ENCODE peak calls at places on chromosomes 2 and 18, in four cellular contexts. M is cardiac muscle cell, F is left ventricle myocardium inferior, P is pancreas. O is an unnamed sample.

GRCh38 chr2:16339198-16339597 is 326.4 kb downstream of the CYRIA start:
- DNase-seq in M (no peak), F (no peak), P (no peak), O (no peak)

GRCh38 chr2:216949685-216950397 is 90.0 kb upstream of the TNP1 start:
- DNase-seq in P (no peak), F (no peak), M (no peak), O (peak; percentile 18)

GRCh38 chr2:169877406-169877805 is 50.2 kb downstream of the UBR3 start:
- DNase-seq in P (no peak), M (peak; percentile 25), F (no peak), O (peak; percentile 8)

GRCh38 chr18:48159816-48160215 is 229.4 kb upstream of the SMAD2 start:
- DNase-seq in M (no peak), F (no peak), P (no peak), O (no peak)

GRCh38 chr2:55364189-55365055 is 55.2 kb downstream of the CCDC88A start:
- DNase-seq in M (no peak), P (no peak), F (no peak), O (no peak)

GRCh38 chr2:100580474-100581264 is 17.9 kb downstream of the PDCL3 start:
- DNase-seq in M (no peak), F (no peak), P (no peak), O (peak; percentile 62)

GRCh38 chr2:26785431-26786206 is at the start of gene CENPA:
- DNase-seq in P (peak; percentile 96), F (peak; percentile 97), M (peak; percentile 99), O (peak; percentile 99)

GRCh38 chr18:12038661-12039417 is 54.8 kb upstream of the ANKRD62 start:
- DNase-seq in F (peak; percentile 86), M (peak; percentile 88), P (peak; percentile 86), O (peak; percentile 79)

GRCh38 chr2:101710036-101710689 is 12.7 kb downstream of the MAP4K4 start:
- DNase-seq in M (no peak), F (no peak), P (no peak), O (no peak)

GRCh38 chr2:179129574-179130238 is 79.8 kb upstream of the CCDC141 start:
- DNase-seq in M (peak; percentile 19), F (no peak), P (no peak), O (peak; percentile 32)

GRCh38 chr2:170377469-170378207 is 199.7 kb downstream of the MYO3B start:
- DNase-seq in M (no peak), P (no peak), F (no peak), O (no peak)

GRCh38 chr2:25397777-25398176 is 56.1 kb upstream of the DNMT3A start:
- DNase-seq in F (no peak), M (no peak), P (no peak), O (no peak)

GRCh38 chr2:221388891-221389290 is 183.2 kb downstream of the EPHA4 start:
- DNase-seq in M (no peak), P (no peak), F (no peak), O (no peak)

GRCh38 chr2:175981546-175981945 is 20.5 kb downstream of the LNPK start:
- DNase-seq in M (no peak), F (no peak), P (no peak), O (no peak)

GRCh38 chr18:10312316-10313015 is 142.0 kb upstream of the APCDD1 start:
- DNase-seq in P (no peak), F (no peak), M (no peak), O (no peak)

GRCh38 chr2:105143467-105144127 is 97.9 kb upstream of the GPR45 start:
- DNase-seq in F (no peak), P (no peak), M (peak; percentile 50), O (peak; percentile 7)

GRCh38 chr18:79952996-79953559 is 1.6 kb upstream of the SLC66A2 start:
- DNase-seq in F (no peak), M (peak; percentile 47), P (no peak), O (no peak)

GRCh38 chr18:8177330-8178016 is 431.8 kb upstream of the RAB12 start:
- DNase-seq in M (peak; percentile 85), P (no peak), F (no peak), O (no peak)

GRCh38 chr18:57050314-57050949 is 96.5 kb upstream of the BOD1L2 start:
- DNase-seq in M (no peak), P (no peak), F (no peak), O (no peak)

GRCh38 chr2:131016826-131017596 is 76.2 kb downstream of the FAM168B start:
- DNase-seq in F (no peak), P (no peak), M (no peak), O (no peak)

GRCh38 chr2:134774786-134775641 is 56.2 kb upstream of the TMEM163 start:
- DNase-seq in F (no peak), P (no peak), M (no peak), O (no peak)

GRCh38 chr2:102186676-102187190 is at the start of gene IL1RL2:
- DNase-seq in P (no peak), M (no peak), F (no peak), O (no peak)

DNA sequence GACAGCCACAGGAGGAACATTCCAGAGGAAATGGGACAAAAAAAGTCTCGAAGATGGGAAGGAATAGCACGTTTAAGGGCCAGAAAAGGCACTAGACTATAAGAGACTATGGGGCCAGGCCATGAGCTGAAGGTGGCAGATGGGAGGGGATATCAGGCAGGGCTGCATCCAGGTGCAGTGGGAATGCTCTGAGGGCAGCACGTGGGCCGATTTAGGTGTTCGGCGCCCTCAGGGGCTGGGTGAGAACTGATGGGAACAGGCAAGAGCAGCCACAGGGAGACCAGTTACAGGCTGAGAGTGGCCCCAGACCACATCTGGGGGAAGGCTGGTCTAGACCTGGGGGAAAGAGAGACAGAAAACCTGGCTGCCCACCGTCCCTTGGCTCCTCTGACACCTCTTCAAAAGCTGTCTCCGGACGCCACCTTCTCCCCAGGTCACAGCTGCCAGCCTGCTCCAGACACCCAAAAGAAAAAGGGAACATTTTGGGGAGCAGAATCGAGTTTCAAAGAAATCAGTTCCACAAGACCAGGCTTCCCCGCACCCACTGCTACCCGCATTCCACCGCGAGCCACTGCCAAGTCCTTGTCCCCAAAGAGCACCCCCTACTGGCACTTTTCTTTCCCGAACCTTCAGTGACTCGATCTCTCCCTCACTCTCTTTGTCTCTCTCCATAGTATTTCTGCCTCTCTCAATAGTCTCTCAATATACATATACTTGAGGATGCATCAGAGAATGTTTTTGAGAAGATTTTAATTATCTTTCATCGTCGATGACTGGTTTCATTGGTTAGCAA is 190.1 kb upstream of the AGAP1 start:
- DNase-seq in F (no peak), M (no peak), P (no peak), O (no peak)
- TF ChIP-seq CTCF in F (no peak), M (no peak), P (no peak), O (no peak)

GRCh38 chr2:196360650-196361049 is 189.3 kb upstream of the STK17B start:
- DNase-seq in M (no peak), F (no peak), P (no peak), O (no peak)
- H3K4me3 ChIP-seq in M (no peak overlapping the region), F (peak overlapping the region; percentile 60), P (no peak overlapping the region), O (no peak overlapping the region)

DNA sequence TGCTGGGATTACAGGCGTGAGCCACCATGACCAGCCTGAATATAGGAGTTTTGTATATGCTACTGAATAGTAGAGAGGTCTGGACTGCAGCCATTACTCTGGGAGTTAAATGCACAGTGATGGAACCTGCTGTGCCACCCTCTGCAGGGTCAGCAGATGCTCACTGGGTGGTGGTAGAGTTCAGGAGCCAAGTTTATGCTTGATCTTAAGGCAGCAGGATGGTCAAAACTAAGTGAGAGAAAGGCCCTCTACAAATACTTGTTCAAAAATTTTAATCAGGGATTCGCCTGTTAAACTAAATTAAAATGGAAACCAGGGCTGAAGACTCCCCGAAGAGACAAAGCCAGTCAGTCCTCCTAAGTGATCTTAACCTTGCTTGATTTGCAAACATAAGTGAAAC is 4.1 kb upstream of the WDFY1 start:
- DNase-seq in M (no peak), F (no peak), P (no peak), O (peak; percentile 50)
- TF ChIP-seq CTCF in M (no peak), F (no peak), P (no peak), O (no peak)

GRCh38 chr2:181892795-181893435 is 1.4 kb downstream of the ITPRID2 start:
- DNase-seq in M (no peak), F (no peak), P (no peak), O (no peak)

GRCh38 chr2:181891966-181892794 is 650 bp downstream of the ITPRID2 start:
- DNase-seq in M (peak; percentile 72), P (peak; percentile 81), F (peak; percentile 77), O (peak; percentile 77)

GRCh38 chr2:181895788-181896187 is 4.3 kb downstream of the ITPRID2 start:
- DNase-seq in M (no peak), F (no peak), P (no peak), O (no peak)

GRCh38 chr2:181896286-181896685 is 4.8 kb downstream of the ITPRID2 start:
- DNase-seq in F (no peak), M (no peak), P (no peak), O (no peak)

DNA sequence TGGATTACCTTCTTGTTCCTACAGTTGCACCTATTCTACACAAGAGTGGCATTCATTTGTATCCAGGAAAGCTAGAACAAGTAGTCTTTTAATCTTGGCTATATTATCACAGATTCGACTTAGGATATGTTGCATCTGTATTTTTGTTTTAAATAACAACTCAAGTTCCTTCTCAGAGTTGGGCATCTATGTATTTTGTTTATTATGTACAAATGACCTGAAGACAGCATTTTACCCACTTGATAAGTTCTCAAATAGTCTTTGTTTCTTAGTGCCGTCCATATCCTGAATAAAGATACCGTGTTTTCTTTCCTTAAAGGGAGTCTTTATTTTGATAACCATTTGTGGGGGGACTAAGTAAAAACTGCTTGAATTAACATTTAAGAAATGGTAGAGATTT is 2.9 kb downstream of the ITPRID2 start:
- DNase-seq in P (no peak), F (no peak), M (no peak), O (no peak)
- H3K4me3 ChIP-seq in P (peak overlapping the region; percentile 70), F (peak overlapping the region; percentile 92), M (peak overlapping the region; percentile 8), O (no peak overlapping the region)

GRCh38 chr2:71933467-71934319 is 214.0 kb downstream of the CYP26B1 start:
- DNase-seq in M (peak; percentile 23), P (no peak), F (no peak), O (no peak)
- TF ChIP-seq CTCF in M (peak; percentile 47), P (no peak), F (peak; percentile 38), O (no peak)

DNA sequence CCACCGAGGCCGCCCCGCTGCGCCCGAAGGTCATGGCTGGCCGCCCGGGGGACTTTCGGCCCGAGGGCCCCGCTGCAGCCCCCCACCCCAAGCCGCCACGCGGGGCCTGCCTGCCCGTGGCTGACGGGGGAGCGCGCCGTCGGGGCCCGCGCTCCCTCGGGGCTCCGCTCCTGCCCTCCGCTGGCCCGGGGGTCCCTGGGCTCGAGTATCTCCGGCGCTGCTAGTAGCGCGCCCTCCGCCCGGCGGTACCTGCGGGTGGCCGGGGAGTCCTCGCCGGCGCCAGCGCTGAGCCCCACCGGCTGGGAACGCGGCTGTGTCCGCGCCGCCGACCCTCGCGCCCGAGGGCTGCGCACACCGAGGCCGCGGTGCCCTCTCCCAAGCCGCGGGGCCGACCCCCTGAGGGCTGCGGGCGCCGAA is 306 bp downstream of the KCNG3 start:
- DNase-seq in F (no peak), P (no peak), M (no peak), O (no peak)
- H3K4me3 ChIP-seq in F (peak overlapping the region; percentile 72), P (peak overlapping the region; percentile 36), M (peak overlapping the region; percentile 45), O (peak overlapping the region; percentile 86)

GRCh38 chr2:98234763-98235162 is 111.5 kb upstream of the CNGA3 start:
- DNase-seq in P (no peak), M (no peak), F (no peak), O (no peak)
- TF ChIP-seq CTCF in P (no peak), M (no peak), F (no peak), O (no peak)